ENCODE peak calls at places on chromosome 15, in nine cellular contexts. Q is right atrium auricular region; L is cardiac fibroblast; Z is activated CD8-positive, alpha-beta T cell treated with anti-CD3 and anti-CD28 coated beads for 36 hours; B is lower lobe of right lung; J is A549; T is cardiac muscle cell; S is PC-9; R is sigmoid colon. F is an unnamed sample.

GRCh38 chr15:47766406-47766805 is 49.1 kb downstream of the SEMA6D start:
- DNase-seq in J (no peak), R (no peak), L (no peak), T (no peak), Z (no peak), B (no peak), S (no peak), Q (no peak), F (no peak)

GRCh38 chr15:36230741-36231140 is 348.7 kb upstream of the CDIN1 start:
- DNase-seq in L (no peak), S (no peak), T (no peak), Q (no peak), Z (no peak), B (no peak), J (no peak), R (no peak), F (no peak)

GRCh38 chr15:39125904-39126303 is 455.0 kb upstream of the THBS1 start:
- DNase-seq in B (no peak), Q (no peak), T (peak; percentile 69), J (peak; percentile 32), L (peak; percentile 59), S (no peak), R (no peak), Z (peak; percentile 40), F (no peak)

GRCh38 chr15:26028086-26028740 is 165.1 kb upstream of the ATP10A start:
- DNase-seq in R (no peak), Q (no peak), L (no peak), J (no peak), T (no peak), B (no peak), S (no peak), Z (no peak), F (no peak)

GRCh38 chr15:68672781-68673205 is 94.0 kb downstream of the CORO2B start:
- DNase-seq in L (peak; percentile 33), Z (no peak), B (no peak), R (peak; percentile 45), Q (no peak), S (no peak), T (peak; percentile 21), J (no peak), F (no peak)

GRCh38 chr15:56672721-56673120 is 60.6 kb downstream of the ZNF280D start:
- DNase-seq in Z (no peak), L (peak; percentile 45), J (no peak), R (no peak), T (peak; percentile 49), B (no peak), S (no peak), Q (no peak), F (no peak)

GRCh38 chr15:96160269-96160668 is 170.2 kb upstream of the NR2F2 start:
- DNase-seq in L (peak; percentile 68), T (peak; percentile 64), R (peak; percentile 71), B (no peak), S (no peak), J (no peak), Q (no peak), Z (no peak), F (no peak)

GRCh38 chr15:50353251-50353998 is 1.6 kb downstream of the GABPB1 start:
- DNase-seq in Q (no peak), R (no peak), J (no peak), S (peak; percentile 72), B (no peak), L (peak; percentile 81), T (peak; percentile 87), Z (peak; percentile 35), F (no peak)

GRCh38 chr15:74403981-74404563 is 29.7 kb downstream of the SEMA7A start:
- DNase-seq in L (peak; percentile 32), J (no peak), R (no peak), B (no peak), T (peak; percentile 43), Q (no peak), S (no peak), Z (peak; percentile 56), F (peak; percentile 44)

GRCh38 chr15:65651042-65651322 is 29.2 kb downstream of the SLC24A1 start:
- DNase-seq in Z (no peak), R (no peak), J (no peak), Q (no peak), L (no peak), B (no peak), T (no peak), S (no peak), F (no peak)

GRCh38 chr15:31403606-31404005 is 77.0 kb downstream of the KLF13 start:
- DNase-seq in Z (no peak), T (peak; percentile 81), S (no peak), B (no peak), L (peak; percentile 74), R (no peak), J (no peak), Q (no peak), F (no peak)

GRCh38 chr15:57321973-57322601 is 54.2 kb upstream of the CGNL1 start:
- DNase-seq in T (no peak), J (no peak), L (no peak), Z (no peak), Q (no peak), R (no peak), B (no peak), S (no peak), F (no peak)

GRCh38 chr15:40914486-40914885 is 14.7 kb upstream of the DLL4 start:
- DNase-seq in J (no peak), S (no peak), B (no peak), Q (no peak), R (no peak), Z (no peak), L (no peak), T (no peak), F (no peak)
- TF ChIP-seq CTCF in J (peak; percentile 18), S (no peak), B (no peak), Q (no peak), R (no peak), Z (no peak), L (no peak), T (no peak), F (no peak)

DNA sequence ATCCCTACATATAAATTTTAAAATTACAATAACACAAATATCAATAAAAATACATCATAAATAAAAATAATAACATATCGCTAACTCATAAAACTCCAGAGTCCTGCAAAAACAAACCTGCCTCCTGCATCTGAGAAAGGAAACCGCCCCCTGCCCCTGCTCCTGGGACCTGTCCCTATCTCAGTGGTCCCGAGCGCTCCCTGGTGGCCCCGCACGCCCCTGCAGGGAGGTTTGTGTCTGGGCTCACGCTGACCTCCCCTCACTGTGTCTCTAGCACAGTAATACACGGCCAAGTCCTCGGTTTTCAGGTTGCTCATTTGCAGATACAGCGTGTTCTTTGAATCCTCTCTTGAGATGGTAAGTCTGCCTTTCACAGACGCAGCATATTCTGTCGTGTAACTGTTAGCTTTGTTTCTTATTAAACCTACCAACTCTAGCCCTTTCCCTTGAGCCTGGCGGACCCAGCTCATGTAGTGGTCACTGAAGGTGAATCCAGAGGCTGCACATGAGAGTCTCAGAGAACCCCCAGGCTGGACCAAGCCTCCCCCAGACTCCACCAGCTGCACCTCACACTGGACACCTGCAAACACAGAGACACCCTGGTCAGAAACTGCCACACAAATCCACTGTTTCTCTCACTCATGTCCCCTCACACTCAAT is 554.1 kb downstream of the GOLGA6L6 start:
- DNase-seq in Q (no peak), S (no peak), J (no peak), B (no peak), R (no peak), L (no peak), Z (peak; percentile 34), T (no peak), F (no peak)
- TF ChIP-seq CTCF in Q (no peak), S (peak; percentile 74), J (no peak), B (no peak), R (no peak), L (peak; percentile 15), Z (peak; percentile 31), T (no peak), F (no peak)

GRCh38 chr15:78075490-78076230 is 1.9 kb downstream of the TBC1D2B start:
- DNase-seq in Z (no peak), R (peak; percentile 86), L (peak; percentile 92), Q (no peak), J (no peak), T (peak; percentile 94), S (no peak), B (no peak), F (no peak)

GRCh38 chr15:78079296-78080087 is 2.0 kb upstream of the TBC1D2B start:
- DNase-seq in L (no peak), T (no peak), J (no peak), Q (no peak), B (peak; percentile 65), R (peak; percentile 56), Z (no peak), S (no peak), F (no peak)

GRCh38 chr15:78077053-78077859 is at the start of gene TBC1D2B:
- DNase-seq in Z (peak; percentile 71), L (peak; percentile 65), R (peak; percentile 82), Q (no peak), T (peak; percentile 65), J (peak; percentile 55), B (peak; percentile 80), S (no peak), F (peak; percentile 68)

GRCh38 chr15:78077860-78078187 is 313 bp upstream of the TBC1D2B start:
- DNase-seq in B (no peak), S (no peak), Z (no peak), Q (no peak), L (no peak), J (no peak), T (no peak), R (no peak), F (no peak)

DNA sequence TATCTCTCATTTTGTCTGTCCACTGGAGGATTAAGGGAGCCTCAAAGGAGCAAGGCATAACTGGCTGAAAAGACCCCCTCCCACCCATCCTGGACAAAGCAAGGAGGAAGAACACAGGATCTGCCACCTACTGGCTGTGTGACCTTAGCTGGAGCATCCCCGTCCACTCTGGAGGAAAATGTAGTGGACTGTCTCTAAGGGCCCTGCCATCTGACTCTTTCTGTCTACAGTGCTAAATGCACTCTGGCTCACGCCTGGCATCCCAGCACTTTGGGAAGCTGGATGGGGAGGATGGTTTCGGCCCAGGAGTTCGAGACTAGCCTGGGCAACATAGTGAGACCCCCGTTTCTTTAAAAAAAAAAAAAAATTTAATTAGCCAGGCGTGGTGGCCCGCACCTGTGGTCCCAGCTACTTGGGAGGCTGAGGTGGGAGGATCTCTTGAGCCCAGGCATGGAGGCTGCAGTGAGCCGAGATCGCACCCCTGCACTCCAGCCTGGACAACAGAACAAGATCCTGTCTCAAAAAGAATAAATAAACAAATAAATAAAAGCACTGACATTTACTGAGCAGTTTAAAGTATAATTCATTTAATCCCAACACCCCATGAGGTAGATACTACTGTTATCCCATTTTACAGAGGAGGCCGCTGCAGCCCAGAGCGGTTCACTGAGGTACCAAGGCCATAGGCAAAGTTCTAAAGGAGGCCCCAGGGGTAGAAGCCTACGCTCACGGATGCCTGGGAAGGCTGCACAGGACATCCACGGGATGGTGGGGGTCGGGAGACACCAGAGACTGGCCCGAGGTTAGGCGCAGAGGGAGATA is 1.1 kb downstream of the TBC1D2B start:
- DNase-seq in L (no peak), R (peak; percentile 67), B (no peak), S (no peak), Z (peak; percentile 31), T (no peak), J (no peak), Q (no peak), F (no peak)
- TF ChIP-seq CTCF in L (peak; percentile 20), R (no peak), B (no peak), S (no peak), Z (no peak), T (no peak), J (no peak), Q (no peak), F (no peak)

DNA sequence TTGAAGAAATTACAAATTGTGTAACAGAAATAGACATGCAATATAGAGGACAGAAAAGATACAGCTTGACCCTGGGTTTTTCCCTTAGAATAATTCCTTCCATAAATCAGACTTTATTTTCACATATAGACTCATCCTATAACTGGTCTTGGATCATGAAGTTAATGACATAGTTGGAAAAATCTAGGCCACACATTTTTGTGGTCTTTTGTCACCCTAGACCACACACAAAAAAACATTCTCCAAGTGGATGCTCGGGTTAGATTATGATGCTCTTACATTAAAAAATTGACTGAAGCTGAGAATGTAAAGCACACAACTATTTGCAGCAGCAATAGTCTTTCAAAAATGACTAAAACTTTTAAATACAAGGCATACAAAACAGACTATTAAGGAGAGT is 7.5 kb upstream of the PLA2G4D start:
- DNase-seq in J (no peak), Q (no peak), Z (no peak), T (no peak), S (no peak), R (no peak), B (no peak), L (no peak), F (no peak)
- TF ChIP-seq CTCF in J (no peak), Q (no peak), Z (no peak), T (no peak), S (no peak), R (no peak), B (no peak), L (no peak), F (no peak)